ENCODE peak calls at places on chromosomes 6 and 20, in four cellular contexts. F is uterus, A is stomach, Q is osteoblast. W is an unnamed sample.

GRCh38 chr6:133341607-133342158 is 100.5 kb downstream of the EYA4 start:
- DNase-seq in F (no peak), A (no peak), Q (no peak), W (no peak)

GRCh38 chr20:16654858-16655257 is 75.0 kb upstream of the SNRPB2 start:
- DNase-seq in F (no peak), A (no peak), Q (no peak), W (no peak)

GRCh38 chr6:128731249-128732165 is 151.4 kb upstream of the LAMA2 start:
- DNase-seq in F (no peak), A (no peak), Q (no peak), W (no peak)

GRCh38 chr6:79602859-79603258 is 28.3 kb upstream of the SH3BGRL2 start:
- DNase-seq in F (no peak), A (no peak), Q (no peak), W (no peak)

GRCh38 chr20:44052166-44052565 is 134.8 kb downstream of the JPH2 start:
- DNase-seq in F (no peak), A (peak; percentile 17), Q (no peak), W (peak; percentile 43)

GRCh38 chr20:63957004-63957689 is 931 bp upstream of the UCKL1 start:
- DNase-seq in F (peak; percentile 64), A (peak; percentile 71), Q (peak; percentile 98), W (no peak)

GRCh38 chr6:148999921-149000589 is 253.2 kb downstream of the UST start:
- DNase-seq in F (peak; percentile 41), A (peak; percentile 38), Q (no peak), W (peak; percentile 83)

GRCh38 chr20:62832212-62832922 is 15.5 kb downstream of the COL9A3 start:
- DNase-seq in F (no peak), A (peak; percentile 81), Q (peak; percentile 80), W (no peak)

GRCh38 chr6:35148167-35148741 is 7.1 kb upstream of the TCP11 start:
- DNase-seq in F (no peak), A (no peak), Q (peak; percentile 90), W (no peak)

GRCh38 chr20:35111141-35111888 is 18.7 kb upstream of the TRPC4AP start:
- DNase-seq in F (no peak), A (no peak), Q (peak; percentile 90), W (no peak)

GRCh38 chr20:57908691-57909090 is 198.9 kb upstream of the PMEPA1 start:
- DNase-seq in F (no peak), A (no peak), Q (no peak), W (no peak)

GRCh38 chr6:63634630-63635029 is 972 bp upstream of the PHF3 start:
- DNase-seq in F (no peak), A (no peak), Q (no peak), W (no peak)

GRCh38 chr20:35011589-35012226 is 56.0 kb downstream of the MYH7B start:
- DNase-seq in F (peak; percentile 8), A (no peak), Q (peak; percentile 68), W (no peak)

GRCh38 chr20:50475879-50476292 is 34.3 kb upstream of the PTPN1 start:
- DNase-seq in F (no peak), A (peak; percentile 42), Q (no peak), W (no peak)

GRCh38 chr6:168020242-168020641 is 22.8 kb downstream of the KIF25 start:
- DNase-seq in F (no peak), A (no peak), Q (no peak), W (peak; percentile 30)

GRCh38 chr6:118146584-118146983 is 239.5 kb downstream of the SLC35F1 start:
- DNase-seq in F (no peak), A (no peak), Q (no peak), W (no peak)

GRCh38 chr6:20657274-20657800 is 123.1 kb downstream of the CDKAL1 start:
- DNase-seq in F (no peak), A (no peak), Q (no peak), W (no peak)

GRCh38 chr6:12275084-12275483 is 15.1 kb upstream of the EDN1 start:
- DNase-seq in F (no peak), A (no peak), Q (peak; percentile 68), W (no peak)

GRCh38 chr6:101666256-101666655 is 272.7 kb downstream of the GRIK2 start:
- DNase-seq in F (no peak), A (peak; percentile 54), Q (no peak), W (no peak)

GRCh38 chr6:118554698-118555097 is 6.6 kb downstream of the PLN start:
- DNase-seq in F (no peak), A (no peak), Q (no peak), W (no peak)

GRCh38 chr6:25034477-25034876 is 98.7 kb upstream of the RIPOR2 start:
- DNase-seq in F (no peak), A (no peak), Q (no peak), W (no peak)
- H3K4me3 ChIP-seq in F (no peak overlapping the region), A (peak overlapping the region; percentile 5), Q (peak overlapping the region; percentile 50), W (peak overlapping the region; percentile 3)

DNA sequence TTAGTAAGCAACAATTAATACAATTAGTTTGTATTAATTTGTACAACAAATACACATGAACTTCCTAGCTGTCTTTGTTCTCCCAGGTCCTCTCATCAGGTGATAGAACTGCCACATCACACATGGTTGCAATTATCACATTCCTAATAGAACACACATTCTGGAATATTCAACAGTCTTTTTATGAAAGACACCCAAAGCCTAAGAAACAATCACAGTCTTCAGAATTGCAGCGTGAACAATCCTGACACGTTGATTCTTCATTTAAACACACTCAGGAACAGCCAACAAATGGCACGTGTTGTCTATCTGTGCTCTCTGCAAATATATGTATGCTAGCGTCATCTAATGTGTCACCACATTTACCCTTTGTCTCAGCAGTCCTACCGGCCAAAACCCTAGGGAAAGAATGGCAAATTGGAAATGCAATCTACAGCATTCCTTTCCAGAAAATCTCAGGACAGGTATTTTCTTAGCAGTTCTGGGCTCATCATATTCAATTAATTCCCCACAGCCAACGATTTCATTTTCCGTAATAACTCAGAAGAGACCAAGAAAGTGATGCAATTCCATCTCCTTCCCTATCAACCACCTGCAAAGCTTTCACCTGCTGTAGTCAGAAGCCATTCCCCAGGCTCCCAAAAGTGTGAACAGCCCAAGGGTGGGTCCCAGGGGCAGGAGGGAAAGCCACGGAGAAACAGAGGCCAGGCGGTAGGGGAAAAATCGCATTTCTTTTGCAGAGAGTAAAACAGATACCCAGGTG is 280.3 kb upstream of the JARID2 start:
- DNase-seq in F (no peak), A (no peak), Q (peak; percentile 13), W (no peak)
- H3K27ac ChIP-seq in F (no peak overlapping the region), A (no peak overlapping the region), Q (no peak overlapping the region), W (no peak overlapping the region)

DNA sequence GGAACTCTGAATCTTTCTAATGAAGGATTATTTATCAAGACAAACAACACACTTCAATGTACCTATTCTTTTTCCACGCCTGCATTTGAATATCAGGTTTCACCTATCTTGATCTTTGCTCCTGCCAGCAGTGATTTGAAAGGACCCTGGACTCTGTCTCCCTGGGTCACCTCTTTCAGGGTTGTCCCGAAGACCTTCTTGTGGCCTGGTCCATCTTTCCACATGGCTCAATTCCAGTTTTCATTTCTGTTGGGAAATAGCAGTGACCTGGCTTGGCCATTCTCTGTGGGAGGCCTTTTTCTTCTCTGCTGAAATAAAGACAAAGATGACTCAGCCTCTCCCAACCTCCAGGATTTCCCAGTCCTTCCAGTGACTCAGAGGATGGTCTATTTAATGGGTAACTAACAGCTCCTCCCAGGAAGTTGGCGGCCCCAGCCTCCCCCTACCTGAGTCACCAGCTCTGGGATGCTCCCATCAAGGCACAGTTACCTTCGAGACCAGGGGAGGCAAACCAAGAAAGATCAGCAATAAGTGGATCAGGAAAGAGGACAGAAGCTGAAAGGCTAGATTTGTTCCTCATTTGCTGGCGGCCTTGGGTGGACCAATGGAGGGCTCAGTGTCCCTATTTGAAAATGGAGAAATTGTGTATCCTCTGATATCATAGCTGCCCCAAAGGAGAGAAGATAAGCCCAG is 120.2 kb upstream of the RNF24 start:
- DNase-seq in F (peak; percentile 43), A (peak; percentile 64), Q (peak; percentile 98), W (no peak)
- H3K4me1 ChIP-seq in F (no peaks in the 10 kb centered on the region), A (peaks cover 9% of the 10 kb centered on the region), Q (peaks cover 26% of the 10 kb centered on the region), W (no peaks in the 10 kb centered on the region)

DNA sequence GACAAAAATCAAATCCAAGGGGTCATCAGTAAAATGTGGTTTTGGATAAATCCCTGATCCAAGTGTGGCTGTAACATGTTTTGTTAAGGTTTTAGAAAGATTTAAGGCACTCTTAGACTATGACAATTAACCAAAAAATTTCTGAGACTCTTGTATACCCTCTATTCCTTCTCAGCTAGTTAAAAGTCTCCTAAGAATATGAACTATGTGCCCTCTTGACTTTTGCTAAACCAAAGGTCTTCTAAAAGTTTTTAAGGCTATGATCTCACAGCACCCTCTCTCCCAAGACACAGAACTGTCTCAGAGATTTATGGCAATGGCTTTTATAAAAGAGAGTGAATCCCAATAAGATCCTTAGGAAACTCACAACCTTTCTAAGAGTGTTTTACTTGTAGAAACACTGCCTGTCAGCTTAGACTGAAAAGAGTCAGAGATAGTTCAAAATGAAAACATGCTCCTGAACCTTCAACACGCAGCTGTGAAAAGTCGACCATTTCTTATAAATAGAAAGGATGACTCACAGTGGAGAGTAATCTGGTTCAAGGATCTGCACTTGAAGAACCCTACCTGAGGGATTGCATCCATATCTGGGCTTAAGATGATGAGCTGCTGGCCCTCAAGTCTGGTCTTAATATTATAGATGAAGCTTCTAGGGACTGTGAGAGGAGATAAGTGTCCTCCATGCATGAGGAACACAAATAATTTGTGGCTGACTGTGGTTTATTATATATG is 388.4 kb upstream of the GJE1 start:
- DNase-seq in F (no peak), A (no peak), Q (peak; percentile 55), W (no peak)
- H3K4me3 ChIP-seq in F (no peak overlapping the region), A (no peak overlapping the region), Q (no peak overlapping the region), W (no peak overlapping the region)

GRCh38 chr6:164107297-164107995 is 692.9 kb downstream of the QKI start:
- DNase-seq in F (no peak), A (no peak), Q (no peak), W (no peak)

GRCh38 chr6:164108092-164108491 is 693.6 kb downstream of the QKI start:
- DNase-seq in F (no peak), A (no peak), Q (no peak), W (no peak)

GRCh38 chr6:164106345-164106769 is 691.8 kb downstream of the QKI start:
- DNase-seq in F (no peak), A (no peak), Q (no peak), W (peak; percentile 70)

GRCh38 chr6:164108869-164109769 is 694.6 kb downstream of the QKI start:
- DNase-seq in F (peak; percentile 49), A (no peak), Q (no peak), W (peak; percentile 90)

GRCh38 chr6:164109770-164110140 is 695.2 kb downstream of the QKI start:
- DNase-seq in F (no peak), A (no peak), Q (no peak), W (no peak)
- H3K27ac ChIP-seq in F (no peak overlapping the region), A (peak overlapping the region; percentile 14), Q (no peak overlapping the region), W (peak overlapping the region; percentile 94)